ENCODE peak calls at places on chromosomes 6 and 20, in six cellular contexts. O is hepatocyte, W is SK-N-SH, R is GM23248, H is GM23338, X is fibroblast of lung. S is an unnamed sample.

GRCh38 chr6:3918474-3918873 is 69.3 kb downstream of the FAM50B start:
- DNase-seq in R (no peak), X (no peak), O (no peak), H (no peak), W (no peak), S (no peak)

GRCh38 chr6:169131356-169131755 is 122.3 kb downstream of the THBS2 start:
- DNase-seq in O (no peak), W (no peak), R (peak; percentile 21), X (peak; percentile 13), H (no peak), S (no peak)

GRCh38 chr6:28522594-28523557 is 2.8 kb upstream of the GPX5 start:
- DNase-seq in X (no peak), O (no peak), R (no peak), W (no peak), H (peak; percentile 73), S (no peak)

GRCh38 chr20:50543326-50543725 is 33.1 kb downstream of the PTPN1 start:
- DNase-seq in H (no peak), O (no peak), R (no peak), X (no peak), W (no peak), S (no peak)

GRCh38 chr6:71531841-71532240 is 243.2 kb downstream of the OGFRL1 start:
- DNase-seq in X (no peak), O (no peak), R (no peak), W (no peak), H (no peak), S (no peak)

GRCh38 chr20:6784767-6785166 is 17.3 kb downstream of the BMP2 start:
- DNase-seq in O (no peak), W (no peak), X (no peak), R (no peak), H (no peak), S (no peak)

GRCh38 chr6:11795403-11795802 is 16.8 kb upstream of the ADTRP start:
- DNase-seq in H (no peak), R (no peak), X (no peak), O (peak; percentile 19), W (no peak), S (no peak)

GRCh38 chr6:150590448-150590847 is 9.2 kb upstream of the PLEKHG1 start:
- DNase-seq in H (no peak), R (no peak), O (no peak), W (no peak), X (no peak), S (no peak)

GRCh38 chr20:62129731-62130531 is 7.7 kb downstream of the LSM14B start:
- DNase-seq in X (no peak), H (no peak), O (no peak), R (no peak), W (no peak), S (no peak)

GRCh38 chr6:110404602-110405001 is 10.8 kb downstream of the DDO start:
- DNase-seq in R (peak; percentile 13), O (peak; percentile 66), W (no peak), X (peak; percentile 20), H (no peak), S (no peak)

GRCh38 chr20:23269954-23270353 is 80.6 kb upstream of the NXT1 start:
- DNase-seq in R (no peak), W (no peak), X (no peak), O (no peak), H (peak; percentile 11), S (no peak)

GRCh38 chr20:9838378-9839295 is at the start of gene PAK5:
- DNase-seq in X (peak; percentile 46), H (peak; percentile 96), W (peak; percentile 94), R (peak; percentile 2), O (peak; percentile 91), S (no peak)

GRCh38 chr6:40252531-40253258 is 318.4 kb upstream of the MOCS1 start:
- DNase-seq in W (no peak), X (no peak), R (no peak), O (no peak), H (no peak), S (no peak)
- H2AFZ ChIP-seq in W (no peak overlapping the region), X (no peak overlapping the region), R (no peak overlapping the region), O (no peak overlapping the region), H (no peak overlapping the region), S (no peak overlapping the region)

DNA sequence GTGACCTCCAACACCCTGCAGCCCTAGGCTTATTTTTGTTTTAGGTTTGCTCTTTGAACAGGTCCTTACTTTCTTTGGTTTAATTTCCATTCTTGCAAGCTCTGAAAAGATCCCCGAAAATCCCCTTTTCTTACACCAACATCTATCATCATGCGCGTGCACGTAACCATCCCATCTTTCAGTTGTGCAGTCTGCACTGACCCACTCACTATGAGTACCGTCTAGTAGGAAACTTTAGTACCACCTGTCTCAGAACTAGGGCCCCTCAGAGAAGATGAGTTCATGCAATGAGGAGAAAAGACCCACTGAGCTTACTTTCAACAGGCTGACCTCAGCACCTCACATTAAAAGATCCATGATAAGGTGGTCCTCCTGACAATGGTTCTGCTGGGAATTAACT is 120.6 kb upstream of the AGPAT4 start:
- DNase-seq in X (no peak), R (no peak), O (no peak), H (no peak), W (no peak), S (no peak)
- H3K4me2 ChIP-seq in X (no peak overlapping the region), R (peak overlapping the region; percentile 69), O (peak overlapping the region; percentile 72), H (no peak overlapping the region), W (no peak overlapping the region), S (peak overlapping the region; percentile 67)

GRCh38 chr6:1871936-1872335 is 262.2 kb downstream of the FOXC1 start:
- DNase-seq in H (peak; percentile 35), W (peak; percentile 33), X (no peak), R (peak; percentile 27), O (no peak), S (no peak)

GRCh38 chr6:1870902-1871301 is 261.2 kb downstream of the FOXC1 start:
- DNase-seq in H (peak; percentile 43), W (no peak), O (no peak), R (no peak), X (no peak), S (no peak)

GRCh38 chr6:1870267-1870666 is 260.6 kb downstream of the FOXC1 start:
- DNase-seq in X (no peak), O (no peak), R (no peak), W (no peak), H (no peak), S (no peak)

GRCh38 chr6:1873781-1874180 is 264.1 kb downstream of the FOXC1 start:
- DNase-seq in R (no peak), W (no peak), H (no peak), X (no peak), O (no peak), S (no peak)

DNA sequence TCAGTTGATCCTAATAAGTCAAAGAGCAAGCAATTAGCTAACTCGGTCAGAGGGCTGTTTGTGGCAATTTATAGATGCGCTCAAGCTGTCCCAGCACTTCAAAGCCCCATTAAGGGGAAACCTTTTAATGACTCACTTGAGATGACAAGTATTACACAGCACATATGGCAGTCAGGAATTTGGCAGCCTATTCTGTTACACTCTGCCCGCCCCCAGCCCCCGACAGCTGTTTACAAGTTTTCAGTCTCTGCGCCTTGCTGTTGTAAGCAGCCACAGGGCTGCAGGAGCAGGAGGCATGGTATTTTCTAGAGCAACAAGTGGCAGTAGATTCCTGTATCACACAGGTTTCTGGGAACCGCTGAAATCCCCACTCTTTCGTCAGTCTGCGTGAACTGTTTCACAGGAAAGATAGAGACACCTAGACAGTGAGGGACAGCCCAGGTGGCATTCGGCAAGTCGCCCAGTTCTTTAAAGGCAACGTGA is 263.0 kb downstream of the FOXC1 start:
- DNase-seq in O (peak; percentile 32), H (peak; percentile 65), R (peak; percentile 61), X (peak; percentile 88), W (peak; percentile 52), S (no peak)
- H2AFZ ChIP-seq in O (no peak overlapping the region), H (no peak overlapping the region), R (no peak overlapping the region), X (no peak overlapping the region), W (no peak overlapping the region), S (no peak overlapping the region)

GRCh38 chr20:39289316-39289715 is 327.2 kb downstream of the DHX35 start:
- DNase-seq in X (no peak), W (no peak), R (no peak), H (peak; percentile 63), O (peak; percentile 26), S (no peak)

GRCh38 chr20:39292193-39292736 is 330.1 kb downstream of the DHX35 start:
- DNase-seq in X (no peak), W (no peak), R (no peak), H (no peak), O (no peak), S (no peak)

GRCh38 chr20:39291301-39291700 is 329.2 kb downstream of the DHX35 start:
- DNase-seq in H (no peak), X (peak; percentile 15), W (no peak), R (peak; percentile 46), O (no peak), S (peak; percentile 14)

GRCh38 chr20:39290575-39290974 is 328.4 kb downstream of the DHX35 start:
- DNase-seq in R (no peak), H (peak; percentile 63), O (no peak), W (no peak), X (no peak), S (no peak)

GRCh38 chr20:39289831-39290230 is 327.7 kb downstream of the DHX35 start:
- DNase-seq in O (no peak), R (no peak), H (peak; percentile 42), X (no peak), W (no peak), S (no peak)
- H3K4me2 ChIP-seq in O (no peak overlapping the region), R (no peak overlapping the region), H (peak overlapping the region; percentile 29), X (no peak overlapping the region), W (no peak overlapping the region), S (no peak overlapping the region)

S was measured in PC-3.